ENCODE peak calls at places on chromosomes 16 and 17, in six cellular contexts. One of them, this sample, is unnamed.

GRCh38 chr17:39100530-39100929 is 50.9 kb downstream of the PLXDC1 start:
- DNase-seq in activated CD4-positive, alpha-beta memory T cell treated with anti-CD3 and anti-CD28 coated beads, Interleukin-2, amount 10 ng/mL, durations not matched to agents 7 days and 5 days: no peak
- DNase-seq in mucosa of gallbladder: no peak
- DNase-seq in effector CD4-positive, alpha-beta T cell: no peak
- DNase-seq in DMS153: no peak
- DNase-seq in T-cell: no peak
- DNase-seq in this sample: no peak

GRCh38 chr17:61150686-61151299 is 248.8 kb upstream of the TBX2 start:
- DNase-seq in mucosa of gallbladder: no peak
- DNase-seq in activated CD4-positive, alpha-beta memory T cell treated with anti-CD3 and anti-CD28 coated beads, Interleukin-2, amount 10 ng/mL, durations not matched to agents 7 days and 5 days: no peak
- DNase-seq in DMS153: no peak
- DNase-seq in T-cell: no peak
- DNase-seq in effector CD4-positive, alpha-beta T cell: no peak
- DNase-seq in this sample: no peak

GRCh38 chr17:74729368-74729767 is 7.7 kb upstream of the RAB37 start:
- DNase-seq in activated CD4-positive, alpha-beta memory T cell treated with anti-CD3 and anti-CD28 coated beads, Interleukin-2, amount 10 ng/mL, durations not matched to agents 7 days and 5 days: no peak
- DNase-seq in effector CD4-positive, alpha-beta T cell: no peak
- DNase-seq in mucosa of gallbladder: no peak
- DNase-seq in T-cell: no peak
- DNase-seq in DMS153: no peak
- DNase-seq in this sample: no peak

GRCh38 chr16:77531741-77532140 is 96.9 kb upstream of the ADAMTS18 start:
- DNase-seq in DMS153: peak
- DNase-seq in effector CD4-positive, alpha-beta T cell: no peak
- DNase-seq in T-cell: no peak
- DNase-seq in activated CD4-positive, alpha-beta memory T cell treated with anti-CD3 and anti-CD28 coated beads, Interleukin-2, amount 10 ng/mL, durations not matched to agents 7 days and 5 days: no peak
- DNase-seq in mucosa of gallbladder: no peak
- DNase-seq in this sample: no peak

GRCh38 chr16:23131436-23131835 is 17.8 kb downstream of the USP31 start:
- DNase-seq in T-cell: no peak
- DNase-seq in activated CD4-positive, alpha-beta memory T cell treated with anti-CD3 and anti-CD28 coated beads, Interleukin-2, amount 10 ng/mL, durations not matched to agents 7 days and 5 days: no peak
- DNase-seq in mucosa of gallbladder: no peak
- DNase-seq in effector CD4-positive, alpha-beta T cell: no peak
- DNase-seq in DMS153: peak
- DNase-seq in this sample: no peak

GRCh38 chr16:2879854-2880508 is 3.0 kb upstream of the FLYWCH2 start:
- DNase-seq in effector CD4-positive, alpha-beta T cell: no peak
- DNase-seq in activated CD4-positive, alpha-beta memory T cell treated with anti-CD3 and anti-CD28 coated beads, Interleukin-2, amount 10 ng/mL, durations not matched to agents 7 days and 5 days: no peak
- DNase-seq in mucosa of gallbladder: no peak
- DNase-seq in DMS153: no peak
- DNase-seq in T-cell: no peak
- DNase-seq in this sample: no peak

GRCh38 chr17:17694229-17695081 is 13.2 kb downstream of the RAI1 start:
- DNase-seq in mucosa of gallbladder: peak
- DNase-seq in effector CD4-positive, alpha-beta T cell: peak
- DNase-seq in activated CD4-positive, alpha-beta memory T cell treated with anti-CD3 and anti-CD28 coated beads, Interleukin-2, amount 10 ng/mL, durations not matched to agents 7 days and 5 days: peak
- DNase-seq in DMS153: no peak
- DNase-seq in T-cell: peak
- DNase-seq in this sample: peak

GRCh38 chr16:54216268-54217187 is 70.1 kb downstream of the IRX3 start:
- DNase-seq in mucosa of gallbladder: no peak
- DNase-seq in effector CD4-positive, alpha-beta T cell: no peak
- DNase-seq in DMS153: no peak
- DNase-seq in activated CD4-positive, alpha-beta memory T cell treated with anti-CD3 and anti-CD28 coated beads, Interleukin-2, amount 10 ng/mL, durations not matched to agents 7 days and 5 days: no peak
- DNase-seq in T-cell: no peak
- DNase-seq in this sample: no peak

GRCh38 chr16:67884-68789 is 4.3 kb downstream of the RHBDF1 start:
- DNase-seq in T-cell: no peak
- DNase-seq in mucosa of gallbladder: no peak
- DNase-seq in effector CD4-positive, alpha-beta T cell: no peak
- DNase-seq in DMS153: no peak
- DNase-seq in activated CD4-positive, alpha-beta memory T cell treated with anti-CD3 and anti-CD28 coated beads, Interleukin-2, amount 10 ng/mL, durations not matched to agents 7 days and 5 days: no peak
- DNase-seq in this sample: no peak

GRCh38 chr17:57607553-57608120 is 137.5 kb downstream of the CCDC182 start:
- DNase-seq in effector CD4-positive, alpha-beta T cell: no peak
- DNase-seq in mucosa of gallbladder: no peak
- DNase-seq in T-cell: no peak
- DNase-seq in activated CD4-positive, alpha-beta memory T cell treated with anti-CD3 and anti-CD28 coated beads, Interleukin-2, amount 10 ng/mL, durations not matched to agents 7 days and 5 days: no peak
- DNase-seq in DMS153: no peak
- DNase-seq in this sample: peak

GRCh38 chr16:47316686-47317085 is 144.2 kb downstream of the ITFG1 start:
- DNase-seq in effector CD4-positive, alpha-beta T cell: no peak
- DNase-seq in DMS153: no peak
- DNase-seq in T-cell: no peak
- DNase-seq in activated CD4-positive, alpha-beta memory T cell treated with anti-CD3 and anti-CD28 coated beads, Interleukin-2, amount 10 ng/mL, durations not matched to agents 7 days and 5 days: no peak
- DNase-seq in mucosa of gallbladder: no peak
- DNase-seq in this sample: no peak

GRCh38 chr16:56798955-56799354 is 66.1 kb upstream of the SLC12A3 start:
- DNase-seq in T-cell: no peak
- DNase-seq in mucosa of gallbladder: no peak
- DNase-seq in activated CD4-positive, alpha-beta memory T cell treated with anti-CD3 and anti-CD28 coated beads, Interleukin-2, amount 10 ng/mL, durations not matched to agents 7 days and 5 days: no peak
- DNase-seq in DMS153: no peak
- DNase-seq in effector CD4-positive, alpha-beta T cell: no peak
- DNase-seq in this sample: no peak

GRCh38 chr17:34389343-34389742 is 26.3 kb upstream of the CCL1 start:
- DNase-seq in T-cell: no peak
- DNase-seq in DMS153: no peak
- DNase-seq in activated CD4-positive, alpha-beta memory T cell treated with anti-CD3 and anti-CD28 coated beads, Interleukin-2, amount 10 ng/mL, durations not matched to agents 7 days and 5 days: peak
- DNase-seq in mucosa of gallbladder: no peak
- DNase-seq in effector CD4-positive, alpha-beta T cell: no peak
- DNase-seq in this sample: no peak

GRCh38 chr16:60091479-60091878 is 1357.4 kb upstream of the GOT2 start:
- DNase-seq in T-cell: no peak
- DNase-seq in activated CD4-positive, alpha-beta memory T cell treated with anti-CD3 and anti-CD28 coated beads, Interleukin-2, amount 10 ng/mL, durations not matched to agents 7 days and 5 days: no peak
- DNase-seq in DMS153: no peak
- DNase-seq in mucosa of gallbladder: no peak
- DNase-seq in effector CD4-positive, alpha-beta T cell: no peak
- DNase-seq in this sample: no peak

This sample was measured in activated naive CD4-positive, alpha-beta T cell treated with anti-CD3 and anti-CD28 coated beads, Interleukin-2, amount 50 U/mL, for 72 hours.